ENCODE peak calls at places on chromosomes 2 and 18, in seven cellular contexts. One of them, this sample, is unnamed.

GRCh38 chr18:74531043-74531442 is 3.3 kb upstream of the CNDP1 start:
- DNase-seq in effector memory CD8-positive, alpha-beta T cell: no peak
- DNase-seq in lower lobe of right lung: no peak
- DNase-seq in bronchial epithelial cell: no peak
- DNase-seq in LoVo: no peak
- DNase-seq in dorsolateral prefrontal cortex: no peak
- DNase-seq in Ammon's horn: no peak
- DNase-seq in this sample: no peak

GRCh38 chr2:76455910-76456309 is 745.2 kb upstream of the GCFC2 start:
- DNase-seq in effector memory CD8-positive, alpha-beta T cell: no peak
- DNase-seq in lower lobe of right lung: no peak
- DNase-seq in bronchial epithelial cell: no peak
- DNase-seq in LoVo: no peak
- DNase-seq in dorsolateral prefrontal cortex: no peak
- DNase-seq in Ammon's horn: no peak
- DNase-seq in this sample: no peak

GRCh38 chr18:74507120-74507881 is 11.1 kb downstream of the CNDP2 start:
- DNase-seq in effector memory CD8-positive, alpha-beta T cell: no peak
- DNase-seq in lower lobe of right lung: no peak
- DNase-seq in bronchial epithelial cell: no peak
- DNase-seq in LoVo: no peak
- DNase-seq in dorsolateral prefrontal cortex: no peak
- DNase-seq in Ammon's horn: no peak
- DNase-seq in this sample: no peak

GRCh38 chr2:106868199-106868598 is 17.8 kb downstream of the ST6GAL2 start:
- DNase-seq in effector memory CD8-positive, alpha-beta T cell: no peak
- DNase-seq in lower lobe of right lung: no peak
- DNase-seq in bronchial epithelial cell: no peak
- DNase-seq in LoVo: no peak
- DNase-seq in dorsolateral prefrontal cortex: no peak
- DNase-seq in Ammon's horn: no peak
- DNase-seq in this sample: no peak

GRCh38 chr18:40877096-40877495 is 1077.9 kb upstream of the PIK3C3 start:
- DNase-seq in effector memory CD8-positive, alpha-beta T cell: no peak
- DNase-seq in lower lobe of right lung: no peak
- DNase-seq in bronchial epithelial cell: peak; percentile 91
- DNase-seq in LoVo: no peak
- DNase-seq in dorsolateral prefrontal cortex: no peak
- DNase-seq in Ammon's horn: no peak
- DNase-seq in this sample: no peak

GRCh38 chr2:74550231-74550630 is 3.5 kb downstream of the LOXL3 start:
- DNase-seq in effector memory CD8-positive, alpha-beta T cell: no peak
- DNase-seq in lower lobe of right lung: no peak
- DNase-seq in bronchial epithelial cell: no peak
- DNase-seq in LoVo: no peak
- DNase-seq in dorsolateral prefrontal cortex: no peak
- DNase-seq in Ammon's horn: no peak
- DNase-seq in this sample: no peak

GRCh38 chr2:4579977-4580376 is 876.6 kb downstream of the DCDC2C start:
- DNase-seq in effector memory CD8-positive, alpha-beta T cell: no peak
- DNase-seq in lower lobe of right lung: no peak
- DNase-seq in bronchial epithelial cell: no peak
- DNase-seq in LoVo: no peak
- DNase-seq in dorsolateral prefrontal cortex: no peak
- DNase-seq in Ammon's horn: no peak
- DNase-seq in this sample: no peak

GRCh38 chr2:221972813-221973478 is 325.9 kb downstream of the PAX3 start:
- DNase-seq in effector memory CD8-positive, alpha-beta T cell: no peak
- DNase-seq in lower lobe of right lung: no peak
- DNase-seq in bronchial epithelial cell: peak; percentile 75
- DNase-seq in LoVo: no peak
- DNase-seq in dorsolateral prefrontal cortex: no peak
- DNase-seq in Ammon's horn: no peak
- DNase-seq in this sample: no peak

GRCh38 chr2:218984239-218985020 is 554 bp downstream of the FEV start:
- DNase-seq in effector memory CD8-positive, alpha-beta T cell: no peak
- DNase-seq in lower lobe of right lung: no peak
- DNase-seq in bronchial epithelial cell: no peak
- DNase-seq in LoVo: no peak
- DNase-seq in dorsolateral prefrontal cortex: peak; percentile 35
- DNase-seq in Ammon's horn: no peak
- DNase-seq in this sample: no peak

GRCh38 chr2:175690113-175690716 is 311.9 kb downstream of the LNPK start:
- DNase-seq in effector memory CD8-positive, alpha-beta T cell: peak; percentile 19
- DNase-seq in lower lobe of right lung: no peak
- DNase-seq in bronchial epithelial cell: peak; percentile 74
- DNase-seq in LoVo: peak; percentile 62
- DNase-seq in dorsolateral prefrontal cortex: no peak
- DNase-seq in Ammon's horn: peak; percentile 79
- DNase-seq in this sample: peak; percentile 52

GRCh38 chr2:220930542-220931076 is 641.5 kb downstream of the EPHA4 start:
- DNase-seq in effector memory CD8-positive, alpha-beta T cell: no peak
- DNase-seq in lower lobe of right lung: no peak
- DNase-seq in bronchial epithelial cell: no peak
- DNase-seq in LoVo: no peak
- DNase-seq in dorsolateral prefrontal cortex: no peak
- DNase-seq in Ammon's horn: no peak
- DNase-seq in this sample: no peak

GRCh38 chr2:165793161-165793778 is 777 bp downstream of the GALNT3 start:
- DNase-seq in effector memory CD8-positive, alpha-beta T cell: no peak
- DNase-seq in lower lobe of right lung: peak; percentile 52
- DNase-seq in bronchial epithelial cell: peak; percentile 92
- DNase-seq in LoVo: peak; percentile 69
- DNase-seq in dorsolateral prefrontal cortex: no peak
- DNase-seq in Ammon's horn: peak; percentile 2
- DNase-seq in this sample: peak; percentile 55

GRCh38 chr2:25700221-25700660 is 26.9 kb upstream of the DTNB start:
- DNase-seq in effector memory CD8-positive, alpha-beta T cell: peak; percentile 31
- DNase-seq in lower lobe of right lung: no peak
- DNase-seq in bronchial epithelial cell: peak; percentile 71
- DNase-seq in LoVo: peak; percentile 85
- DNase-seq in dorsolateral prefrontal cortex: no peak
- DNase-seq in Ammon's horn: peak; percentile 36
- DNase-seq in this sample: peak; percentile 45

GRCh38 chr18:48728204-48728833 is 189.5 kb downstream of the CTIF start:
- DNase-seq in effector memory CD8-positive, alpha-beta T cell: no peak
- DNase-seq in lower lobe of right lung: peak; percentile 44
- DNase-seq in bronchial epithelial cell: peak; percentile 83
- DNase-seq in LoVo: no peak
- DNase-seq in dorsolateral prefrontal cortex: no peak
- DNase-seq in Ammon's horn: no peak
- DNase-seq in this sample: no peak

GRCh38 chr18:10397004-10397403 is 57.4 kb upstream of the APCDD1 start:
- DNase-seq in effector memory CD8-positive, alpha-beta T cell: no peak
- DNase-seq in lower lobe of right lung: no peak
- DNase-seq in bronchial epithelial cell: no peak
- DNase-seq in LoVo: no peak
- DNase-seq in dorsolateral prefrontal cortex: no peak
- DNase-seq in Ammon's horn: no peak
- DNase-seq in this sample: no peak

GRCh38 chr2:69119104-69119503 is 106.1 kb downstream of the ANTXR1 start:
- DNase-seq in effector memory CD8-positive, alpha-beta T cell: no peak
- DNase-seq in lower lobe of right lung: no peak
- DNase-seq in bronchial epithelial cell: no peak
- DNase-seq in LoVo: no peak
- DNase-seq in dorsolateral prefrontal cortex: no peak
- DNase-seq in Ammon's horn: no peak
- DNase-seq in this sample: no peak

GRCh38 chr18:78643981-78644380 is 335.6 kb upstream of the SALL3 start:
- DNase-seq in effector memory CD8-positive, alpha-beta T cell: no peak
- DNase-seq in lower lobe of right lung: no peak
- DNase-seq in bronchial epithelial cell: no peak
- DNase-seq in LoVo: no peak
- DNase-seq in dorsolateral prefrontal cortex: no peak
- DNase-seq in Ammon's horn: no peak
- DNase-seq in this sample: no peak

GRCh38 chr2:228658998-228659397 is 477.5 kb upstream of the SPHKAP start:
- DNase-seq in effector memory CD8-positive, alpha-beta T cell: no peak
- DNase-seq in lower lobe of right lung: no peak
- DNase-seq in bronchial epithelial cell: peak; percentile 31
- DNase-seq in LoVo: peak; percentile 22
- DNase-seq in dorsolateral prefrontal cortex: no peak
- DNase-seq in Ammon's horn: no peak
- DNase-seq in this sample: no peak

GRCh38 chr2:83640506-83640905 is 818.6 kb downstream of the SUCLG1 start:
- DNase-seq in effector memory CD8-positive, alpha-beta T cell: no peak
- DNase-seq in lower lobe of right lung: no peak
- DNase-seq in bronchial epithelial cell: no peak
- DNase-seq in LoVo: no peak
- DNase-seq in dorsolateral prefrontal cortex: no peak
- DNase-seq in Ammon's horn: no peak
- DNase-seq in this sample: no peak

GRCh38 chr2:80380767-80381166 is 76.2 kb upstream of the LRRTM1 start:
- DNase-seq in effector memory CD8-positive, alpha-beta T cell: no peak
- DNase-seq in lower lobe of right lung: no peak
- DNase-seq in bronchial epithelial cell: no peak
- DNase-seq in LoVo: no peak
- DNase-seq in dorsolateral prefrontal cortex: no peak
- DNase-seq in Ammon's horn: peak; percentile 25
- DNase-seq in this sample: no peak

GRCh38 chr2:17538844-17539554 is 1.5 kb upstream of the VSNL1 start:
- DNase-seq in effector memory CD8-positive, alpha-beta T cell: no peak
- DNase-seq in lower lobe of right lung: peak; percentile 72
- DNase-seq in bronchial epithelial cell: peak; percentile 87
- DNase-seq in LoVo: peak; percentile 81
- DNase-seq in dorsolateral prefrontal cortex: no peak
- DNase-seq in Ammon's horn: no peak
- DNase-seq in this sample: peak; percentile 68

GRCh38 chr18:57983965-57984364 is 60.1 kb upstream of the NEDD4L start:
- DNase-seq in effector memory CD8-positive, alpha-beta T cell: no peak
- DNase-seq in lower lobe of right lung: no peak
- DNase-seq in bronchial epithelial cell: no peak
- DNase-seq in LoVo: no peak
- DNase-seq in dorsolateral prefrontal cortex: no peak
- DNase-seq in Ammon's horn: no peak
- DNase-seq in this sample: no peak

GRCh38 chr2:109298851-109299250 is 169.8 kb downstream of the SH3RF3 start:
- DNase-seq in effector memory CD8-positive, alpha-beta T cell: no peak
- DNase-seq in lower lobe of right lung: no peak
- DNase-seq in bronchial epithelial cell: no peak
- DNase-seq in LoVo: no peak
- DNase-seq in dorsolateral prefrontal cortex: no peak
- DNase-seq in Ammon's horn: no peak
- DNase-seq in this sample: no peak

GRCh38 chr18:58861353-58861752 is 3.3 kb upstream of the ZNF532 start:
- DNase-seq in effector memory CD8-positive, alpha-beta T cell: no peak
- DNase-seq in lower lobe of right lung: no peak
- DNase-seq in bronchial epithelial cell: no peak
- DNase-seq in LoVo: no peak
- DNase-seq in dorsolateral prefrontal cortex: no peak
- DNase-seq in Ammon's horn: no peak
- DNase-seq in this sample: no peak

GRCh38 chr2:62569907-62570793 is 64.2 kb upstream of the TMEM17 start:
- DNase-seq in effector memory CD8-positive, alpha-beta T cell: no peak
- DNase-seq in lower lobe of right lung: no peak
- DNase-seq in bronchial epithelial cell: no peak
- DNase-seq in LoVo: peak; percentile 69
- DNase-seq in dorsolateral prefrontal cortex: no peak
- DNase-seq in Ammon's horn: no peak
- DNase-seq in this sample: no peak

This sample was measured in COR-L47.